ENCODE peak calls at places on chromosomes 2 and 18, in five cellular contexts. One of them, this sample, is unnamed.

GRCh38 chr2:241009191-241009590 is 10.8 kb downstream of the SNED1 start:
- DNase-seq in IMR-90: no peak
- DNase-seq in spleen: no peak
- DNase-seq in GM12891: no peak
- DNase-seq in tibial nerve: peak; percentile 7
- DNase-seq in this sample: peak; percentile 6

GRCh38 chr2:24015562-24016375 is 5.9 kb downstream of the MFSD2B start:
- DNase-seq in IMR-90: peak; percentile 83
- DNase-seq in spleen: no peak
- DNase-seq in GM12891: no peak
- DNase-seq in tibial nerve: no peak
- DNase-seq in this sample: no peak

GRCh38 chr2:160167089-160167488 is 33.0 kb downstream of the ITGB6 start:
- DNase-seq in IMR-90: no peak
- DNase-seq in spleen: no peak
- DNase-seq in GM12891: no peak
- DNase-seq in tibial nerve: no peak
- DNase-seq in this sample: no peak

GRCh38 chr2:17583166-17583565 is 42.7 kb downstream of the VSNL1 start:
- DNase-seq in IMR-90: no peak
- DNase-seq in spleen: no peak
- DNase-seq in GM12891: no peak
- DNase-seq in tibial nerve: no peak
- DNase-seq in this sample: no peak

GRCh38 chr2:28662044-28662443 is 89.6 kb upstream of the PPP1CB start:
- DNase-seq in IMR-90: no peak
- DNase-seq in spleen: no peak
- DNase-seq in GM12891: no peak
- DNase-seq in tibial nerve: no peak
- DNase-seq in this sample: no peak

GRCh38 chr2:19349911-19350677 is 8.3 kb downstream of the OSR1 start:
- DNase-seq in IMR-90: no peak
- DNase-seq in spleen: peak; percentile 90
- DNase-seq in GM12891: no peak
- DNase-seq in tibial nerve: no peak
- DNase-seq in this sample: no peak

GRCh38 chr2:71466301-71467179 is 13.2 kb downstream of the DYSF start:
- DNase-seq in IMR-90: no peak
- DNase-seq in spleen: peak; percentile 86
- DNase-seq in GM12891: peak; percentile 38
- DNase-seq in tibial nerve: no peak
- DNase-seq in this sample: no peak

GRCh38 chr2:42429352-42429751 is 64.4 kb downstream of the KCNG3 start:
- DNase-seq in IMR-90: no peak
- DNase-seq in spleen: no peak
- DNase-seq in GM12891: no peak
- DNase-seq in tibial nerve: no peak
- DNase-seq in this sample: no peak

GRCh38 chr2:68390600-68390999 is 25.5 kb downstream of the PLEK start:
- DNase-seq in IMR-90: no peak
- DNase-seq in spleen: no peak
- DNase-seq in GM12891: no peak
- DNase-seq in tibial nerve: no peak
- DNase-seq in this sample: no peak

GRCh38 chr2:64750817-64751285 is 97.1 kb upstream of the SERTAD2 start:
- DNase-seq in IMR-90: peak; percentile 99
- DNase-seq in spleen: peak; percentile 99
- DNase-seq in GM12891: no peak
- DNase-seq in tibial nerve: no peak
- DNase-seq in this sample: peak; percentile 99

GRCh38 chr2:21415234-21415633 is 291.5 kb downstream of the TDRD15 start:
- DNase-seq in IMR-90: no peak
- DNase-seq in spleen: no peak
- DNase-seq in GM12891: no peak
- DNase-seq in tibial nerve: no peak
- DNase-seq in this sample: no peak

GRCh38 chr2:196176142-196176738 is 4.9 kb upstream of the STK17B start:
- DNase-seq in IMR-90: no peak
- DNase-seq in spleen: peak; percentile 93
- DNase-seq in GM12891: no peak
- DNase-seq in tibial nerve: no peak
- DNase-seq in this sample: no peak

GRCh38 chr2:36731941-36732700 is 35.6 kb downstream of the VIT start:
- DNase-seq in IMR-90: peak; percentile 30
- DNase-seq in spleen: no peak
- DNase-seq in GM12891: no peak
- DNase-seq in tibial nerve: no peak
- DNase-seq in this sample: no peak

GRCh38 chr2:25453199-25453903 is 111.6 kb upstream of the DNMT3A start:
- DNase-seq in IMR-90: peak; percentile 10
- DNase-seq in spleen: no peak
- DNase-seq in GM12891: peak; percentile 22
- DNase-seq in tibial nerve: no peak
- DNase-seq in this sample: no peak

GRCh38 chr2:23622966-23623665 is 238.1 kb downstream of the KLHL29 start:
- DNase-seq in IMR-90: no peak
- DNase-seq in spleen: peak; percentile 56
- DNase-seq in GM12891: no peak
- DNase-seq in tibial nerve: no peak
- DNase-seq in this sample: no peak

GRCh38 chr2:197311521-197312033 is 997 bp upstream of the ANKRD44 start:
- DNase-seq in IMR-90: no peak
- DNase-seq in spleen: no peak
- DNase-seq in GM12891: no peak
- DNase-seq in tibial nerve: no peak
- DNase-seq in this sample: no peak

GRCh38 chr2:42663106-42663755 is 94.8 kb downstream of the MTA3 start:
- DNase-seq in IMR-90: peak; percentile 77
- DNase-seq in spleen: peak; percentile 85
- DNase-seq in GM12891: peak; percentile 42
- DNase-seq in tibial nerve: no peak
- DNase-seq in this sample: peak; percentile 63

GRCh38 chr2:216635701-216636541 is 2.7 kb downstream of the IGFBP2 start:
- DNase-seq in IMR-90: no peak
- DNase-seq in spleen: no peak
- DNase-seq in GM12891: no peak
- DNase-seq in tibial nerve: no peak
- DNase-seq in this sample: no peak

GRCh38 chr2:73851274-73851673 is 22.5 kb downstream of the STAMBP start:
- DNase-seq in IMR-90: no peak
- DNase-seq in spleen: no peak
- DNase-seq in GM12891: no peak
- DNase-seq in tibial nerve: no peak
- DNase-seq in this sample: no peak

GRCh38 chr18:12811191-12811950 is 72.7 kb downstream of the PTPN2 start:
- DNase-seq in IMR-90: peak; percentile 34
- DNase-seq in spleen: no peak
- DNase-seq in GM12891: no peak
- DNase-seq in tibial nerve: no peak
- DNase-seq in this sample: no peak

GRCh38 chr2:223941579-223942277 is 3.4 kb downstream of the WDFY1 start:
- DNase-seq in IMR-90: peak; percentile 83
- DNase-seq in spleen: no peak
- DNase-seq in GM12891: no peak
- DNase-seq in tibial nerve: no peak
- DNase-seq in this sample: no peak

GRCh38 chr2:239329972-239330572 is 70.7 kb downstream of the HDAC4 start:
- DNase-seq in IMR-90: no peak
- DNase-seq in spleen: no peak
- DNase-seq in GM12891: no peak
- DNase-seq in tibial nerve: no peak
- DNase-seq in this sample: no peak

GRCh38 chr2:55010149-55010591 is 40.1 kb downstream of the RTN4 start:
- DNase-seq in IMR-90: peak; percentile 34
- DNase-seq in spleen: peak; percentile 82
- DNase-seq in GM12891: peak; percentile 17
- DNase-seq in tibial nerve: no peak
- DNase-seq in this sample: peak; percentile 64

GRCh38 chr18:72672364-72673151 is 128.4 kb upstream of the CBLN2 start:
- DNase-seq in IMR-90: peak; percentile 11
- DNase-seq in spleen: no peak
- DNase-seq in GM12891: peak; percentile 25
- DNase-seq in tibial nerve: no peak
- DNase-seq in this sample: no peak

GRCh38 chr18:13147146-13147545 is 71.4 kb upstream of the LDLRAD4 start:
- DNase-seq in IMR-90: no peak
- DNase-seq in spleen: no peak
- DNase-seq in GM12891: no peak
- DNase-seq in tibial nerve: no peak
- DNase-seq in this sample: no peak

GRCh38 chr2:43853141-43854081 is 14.6 kb downstream of the ABCG8 start:
- DNase-seq in IMR-90: no peak
- DNase-seq in spleen: peak; percentile 62
- DNase-seq in GM12891: no peak
- DNase-seq in tibial nerve: no peak
- DNase-seq in this sample: no peak

GRCh38 chr18:48879008-48879431 is 71.7 kb downstream of the SMAD7 start:
- DNase-seq in IMR-90: no peak
- DNase-seq in spleen: peak; percentile 61
- DNase-seq in GM12891: no peak
- DNase-seq in tibial nerve: no peak
- DNase-seq in this sample: peak; percentile 75

GRCh38 chr2:56816666-56817065 is 632.9 kb downstream of the CCDC85A start:
- DNase-seq in IMR-90: no peak
- DNase-seq in spleen: no peak
- DNase-seq in GM12891: no peak
- DNase-seq in tibial nerve: no peak
- DNase-seq in this sample: no peak

GRCh38 chr18:25826823-25827617 is 263.4 kb downstream of the SS18 start:
- DNase-seq in IMR-90: no peak
- DNase-seq in spleen: no peak
- DNase-seq in GM12891: no peak
- DNase-seq in tibial nerve: no peak
- DNase-seq in this sample: no peak

GRCh38 chr2:169963786-169964185 is 136.5 kb downstream of the UBR3 start:
- DNase-seq in IMR-90: peak; percentile 53
- DNase-seq in spleen: no peak
- DNase-seq in GM12891: no peak
- DNase-seq in tibial nerve: no peak
- DNase-seq in this sample: no peak

GRCh38 chr18:69647695-69648094 is 247.0 kb downstream of the DOK6 start:
- DNase-seq in IMR-90: no peak
- DNase-seq in spleen: no peak
- DNase-seq in GM12891: no peak
- DNase-seq in tibial nerve: no peak
- DNase-seq in this sample: no peak

GRCh38 chr2:3986063-3986462 is 282.7 kb downstream of the DCDC2C start:
- DNase-seq in IMR-90: no peak
- DNase-seq in spleen: no peak
- DNase-seq in GM12891: no peak
- DNase-seq in tibial nerve: no peak
- DNase-seq in this sample: no peak

GRCh38 chr2:151189125-151189524 is 72.5 kb downstream of the RBM43 start:
- DNase-seq in IMR-90: no peak
- DNase-seq in spleen: no peak
- DNase-seq in GM12891: no peak
- DNase-seq in tibial nerve: no peak
- DNase-seq in this sample: no peak

GRCh38 chr2:28334527-28334891 is 58.1 kb upstream of the FOSL2 start:
- DNase-seq in IMR-90: no peak
- DNase-seq in spleen: no peak
- DNase-seq in GM12891: no peak
- DNase-seq in tibial nerve: no peak
- DNase-seq in this sample: no peak

GRCh38 chr2:10844083-10844482 is 31.5 kb upstream of the PDIA6 start:
- DNase-seq in IMR-90: peak; percentile 38
- DNase-seq in spleen: no peak
- DNase-seq in GM12891: no peak
- DNase-seq in tibial nerve: no peak
- DNase-seq in this sample: peak; percentile 46

GRCh38 chr18:61502472-61502871 is 169.2 kb downstream of the CDH20 start:
- DNase-seq in IMR-90: peak; percentile 61
- DNase-seq in spleen: no peak
- DNase-seq in GM12891: peak; percentile 10
- DNase-seq in tibial nerve: no peak
- DNase-seq in this sample: peak; percentile 43

GRCh38 chr2:230305416-230306275 is 21.3 kb upstream of the SP140L start:
- DNase-seq in IMR-90: no peak
- DNase-seq in spleen: peak; percentile 65
- DNase-seq in GM12891: no peak
- DNase-seq in tibial nerve: no peak
- DNase-seq in this sample: no peak
- TF ChIP-seq POLR2A in IMR-90: no peak
- TF ChIP-seq POLR2A in spleen: no peak
- TF ChIP-seq POLR2A in GM12891: no peak
- TF ChIP-seq POLR2A in tibial nerve: no peak
- TF ChIP-seq POLR2A in this sample: no peak

GRCh38 chr2:85503168-85503610 is 35.8 kb upstream of the MAT2A start:
- DNase-seq in IMR-90: no peak
- DNase-seq in spleen: peak; percentile 59
- DNase-seq in GM12891: no peak
- DNase-seq in tibial nerve: no peak
- DNase-seq in this sample: no peak
- TF ChIP-seq POLR2A in IMR-90: no peak
- TF ChIP-seq POLR2A in spleen: no peak
- TF ChIP-seq POLR2A in GM12891: no peak
- TF ChIP-seq POLR2A in tibial nerve: no peak
- TF ChIP-seq POLR2A in this sample: no peak

GRCh38 chr2:172555522-172556283 is at the start of gene PDK1:
- DNase-seq in IMR-90: peak; percentile 87
- DNase-seq in spleen: peak; percentile 98
- DNase-seq in GM12891: peak; percentile 77
- DNase-seq in tibial nerve: peak; percentile 66
- DNase-seq in this sample: peak; percentile 91
- TF ChIP-seq POLR2A in IMR-90: peak; percentile 87
- TF ChIP-seq POLR2A in spleen: peak; percentile 34
- TF ChIP-seq POLR2A in GM12891: peak; percentile 82
- TF ChIP-seq POLR2A in tibial nerve: peak; percentile 51
- TF ChIP-seq POLR2A in this sample: peak; percentile 69

GRCh38 chr18:54767094-54767493 is 61.2 kb upstream of the RAB27B start:
- DNase-seq in IMR-90: no peak
- DNase-seq in spleen: no peak
- DNase-seq in GM12891: no peak
- DNase-seq in tibial nerve: no peak
- DNase-seq in this sample: no peak

GRCh38 chr18:54766631-54767030 is 61.6 kb upstream of the RAB27B start:
- DNase-seq in IMR-90: no peak
- DNase-seq in spleen: no peak
- DNase-seq in GM12891: no peak
- DNase-seq in tibial nerve: no peak
- DNase-seq in this sample: no peak

GRCh38 chr18:54764786-54765185 is 63.5 kb upstream of the RAB27B start:
- DNase-seq in IMR-90: no peak
- DNase-seq in spleen: no peak
- DNase-seq in GM12891: no peak
- DNase-seq in tibial nerve: no peak
- DNase-seq in this sample: no peak

GRCh38 chr18:54765636-54766035 is 62.6 kb upstream of the RAB27B start:
- DNase-seq in IMR-90: no peak
- DNase-seq in spleen: no peak
- DNase-seq in GM12891: no peak
- DNase-seq in tibial nerve: no peak
- DNase-seq in this sample: no peak

GRCh38 chr18:54762386-54762785 is 65.9 kb upstream of the RAB27B start:
- DNase-seq in IMR-90: no peak
- DNase-seq in spleen: no peak
- DNase-seq in GM12891: no peak
- DNase-seq in tibial nerve: no peak
- DNase-seq in this sample: no peak
- TF ChIP-seq POLR2A in IMR-90: no peak
- TF ChIP-seq POLR2A in spleen: no peak
- TF ChIP-seq POLR2A in GM12891: no peak
- TF ChIP-seq POLR2A in tibial nerve: no peak
- TF ChIP-seq POLR2A in this sample: no peak